ENCODE peak calls at places on chromosome 18, in four cellular contexts. E, I, T and B are unnamed samples.

GRCh38 chr18:3250237-3251107 is 2.9 kb downstream of the MYL12A start:
- DNase-seq in E (no peak), I (no peak), T (no peak), B (no peak)

GRCh38 chr18:22826726-22827125 is 106.4 kb upstream of the RBBP8 start:
- DNase-seq in E (peak), I (no peak), T (no peak), B (no peak)

GRCh38 chr18:61581578-61582204 is 248.5 kb downstream of the CDH20 start:
- DNase-seq in E (peak), I (peak), T (peak), B (peak)

GRCh38 chr18:985301-985700 is 80.6 kb downstream of the ADCYAP1 start:
- DNase-seq in E (no peak), I (no peak), T (peak), B (no peak)

GRCh38 chr18:2979027-2979570 is 33.8 kb downstream of the LPIN2 start:
- DNase-seq in E (no peak), I (no peak), T (no peak), B (no peak)

GRCh38 chr18:72826736-72827135 is 41.1 kb downstream of the NETO1 start:
- DNase-seq in E (no peak), I (no peak), T (no peak), B (no peak)

GRCh38 chr18:474416-474815 is 26.1 kb downstream of the COLEC12 start:
- DNase-seq in E (no peak), I (no peak), T (no peak), B (no peak)

GRCh38 chr18:26096852-26097251 is 6.4 kb upstream of the SS18 start:
- DNase-seq in E (no peak), I (no peak), T (no peak), B (no peak)

GRCh38 chr18:61637319-61637718 is 255.5 kb downstream of the RNF152 start:
- DNase-seq in E (no peak), I (no peak), T (no peak), B (no peak)

GRCh38 chr18:58453167-58453804 is 175.6 kb downstream of the ALPK2 start:
- DNase-seq in E (no peak), I (no peak), T (no peak), B (no peak)

GRCh38 chr18:40469851-40470250 is 1485.2 kb upstream of the PIK3C3 start:
- DNase-seq in E (no peak), I (no peak), T (no peak), B (no peak)

GRCh38 chr18:48551100-48551499 is 12.3 kb downstream of the CTIF start:
- DNase-seq in E (no peak), I (no peak), T (no peak), B (no peak)

GRCh38 chr18:48543228-48543627 is 4.4 kb downstream of the CTIF start:
- DNase-seq in E (no peak), I (no peak), T (no peak), B (no peak)

GRCh38 chr18:77679869-77680268 is 430.2 kb downstream of the GALR1 start:
- DNase-seq in E (no peak), I (no peak), T (no peak), B (no peak)

GRCh38 chr18:78192044-78192443 is 787.6 kb upstream of the SALL3 start:
- DNase-seq in E (peak), I (no peak), T (no peak), B (no peak)

GRCh38 chr18:63410792-63411191 is 11.5 kb downstream of the VPS4B start:
- DNase-seq in E (no peak), I (no peak), T (no peak), B (no peak)

GRCh38 chr18:9808530-9809241 is 77.1 kb upstream of the TXNDC2 start:
- DNase-seq in E (peak), I (peak), T (peak), B (no peak)

GRCh38 chr18:59041819-59042476 is 97.7 kb upstream of the SEC11C start:
- DNase-seq in E (peak), I (no peak), T (no peak), B (no peak)

DNA sequence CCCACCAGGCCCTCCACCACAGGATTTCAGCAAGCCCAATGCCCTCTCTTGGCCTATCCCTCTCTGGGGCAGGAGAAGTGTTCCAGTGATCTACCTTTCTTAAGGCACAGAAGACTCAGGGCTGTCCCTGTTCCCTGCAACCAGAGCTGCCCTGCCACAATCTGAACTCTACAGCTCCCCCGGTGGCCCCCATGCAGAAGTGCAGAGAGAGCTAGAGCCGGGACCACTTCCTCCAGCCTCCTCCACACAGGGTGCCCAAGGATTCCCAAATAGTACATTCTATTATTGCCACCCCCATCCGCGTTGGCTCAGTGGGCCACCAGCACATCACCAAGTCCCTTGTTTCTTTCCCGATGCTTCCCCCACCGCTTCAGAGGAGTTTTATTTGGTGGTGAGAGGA is 114.8 kb upstream of the PTPRM start:
- DNase-seq in E (no peak), I (no peak), T (no peak), B (no peak)
- TF ChIP-seq CTCF in E (no peak), I (no peak), T (peak), B (no peak)

DNA sequence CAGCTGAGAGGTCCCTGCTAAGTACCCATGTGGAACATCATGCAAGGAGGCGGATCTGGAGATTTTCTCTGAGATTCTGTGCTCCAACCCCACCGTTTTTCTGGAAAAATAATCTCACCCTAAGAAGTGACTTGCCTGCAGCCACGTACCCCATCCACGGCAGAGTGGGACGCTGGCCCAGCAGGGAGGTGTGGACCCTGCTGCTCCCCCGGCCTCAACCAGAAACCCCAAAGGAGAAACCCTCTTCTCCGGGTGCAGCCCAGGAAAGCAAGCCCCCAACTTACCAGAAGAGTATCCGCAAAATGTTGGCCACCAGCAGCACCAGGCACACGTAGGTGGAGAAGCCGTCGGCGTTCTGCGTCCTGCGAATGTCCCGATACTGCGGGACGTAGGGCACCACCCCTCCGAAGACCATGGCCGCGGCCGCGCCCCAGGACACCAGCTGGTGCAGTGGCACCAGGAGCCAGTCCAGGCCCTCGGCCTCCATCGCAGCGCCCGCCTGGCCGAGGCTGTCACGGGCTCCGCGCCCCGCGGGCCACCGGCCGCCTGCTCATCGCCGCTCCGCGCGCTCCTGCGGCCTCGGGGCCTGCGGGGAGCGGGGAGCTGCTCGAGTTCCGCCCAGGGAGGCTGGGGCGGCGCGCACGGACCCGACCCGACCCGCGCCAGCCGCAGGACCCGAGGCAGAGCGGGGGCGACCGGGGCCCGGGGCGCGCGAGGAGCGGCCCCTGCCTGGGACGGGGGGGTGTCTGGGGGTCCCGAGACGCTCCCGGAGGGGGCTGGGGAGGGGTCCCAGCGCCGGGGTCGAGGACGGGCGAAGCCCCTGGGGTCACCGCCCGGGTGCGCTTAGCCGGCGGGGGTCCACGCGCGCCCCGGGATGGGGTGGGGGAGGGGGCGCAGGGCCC is 762 bp downstream of the SLC66A2 start:
- DNase-seq in E (no peak), I (no peak), T (peak), B (no peak)
- TF ChIP-seq POLR2A in E (peak), I (no peak), T (no peak), B (no peak)

GRCh38 chr18:7020995-7021777 is 96.4 kb downstream of the LAMA1 start:
- DNase-seq in E (no peak), I (no peak), T (no peak), B (no peak)
- TF ChIP-seq CTCF in E (no peak), I (no peak), T (no peak), B (no peak)

DNA sequence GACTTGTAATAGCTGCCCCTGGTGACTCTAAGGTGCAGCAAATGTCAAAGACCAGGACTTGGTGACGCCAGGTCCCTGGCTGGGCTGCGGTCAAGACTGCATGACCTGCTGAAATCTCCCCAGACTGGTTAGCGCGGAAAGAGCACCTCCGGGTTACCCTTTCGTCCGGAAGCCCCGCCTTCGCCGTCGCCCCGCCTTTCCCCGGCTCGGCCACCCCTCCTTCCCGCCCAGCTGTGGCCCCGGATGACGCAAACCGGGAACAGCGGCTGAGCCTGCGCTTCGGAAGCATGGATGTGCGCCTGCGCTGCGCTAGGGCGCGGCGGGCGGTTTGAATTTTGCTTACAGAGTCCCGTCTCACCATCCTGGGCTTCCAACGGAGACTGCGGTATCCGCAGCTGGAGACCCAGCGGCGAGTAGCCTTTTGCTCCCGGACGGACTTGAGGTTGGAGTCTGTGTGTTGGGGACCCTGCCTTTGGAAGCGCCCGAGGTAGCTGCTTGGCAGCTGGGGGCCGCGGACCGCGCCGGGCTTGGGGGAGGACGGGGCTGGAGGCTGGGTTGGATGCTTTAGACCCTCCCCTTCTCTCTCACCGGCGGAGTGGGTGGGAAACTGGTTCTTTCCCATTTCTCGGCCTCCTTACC is at the start of gene SKA1:
- DNase-seq in E (peak), I (peak), T (peak), B (peak)
- TF ChIP-seq POLR2A in E (peak), I (no peak), T (peak), B (peak)

GRCh38 chr18:44742741-44743311 is 62.1 kb downstream of the SETBP1 start:
- DNase-seq in E (no peak), I (peak), T (peak), B (peak)
- TF ChIP-seq CTCF in E (no peak), I (no peak), T (no peak), B (no peak)